ENCODE peak calls at places on chromosomes 12 and 14, in eight cellular contexts. G, A, E, S, L, T, V and M are unnamed samples.

GRCh38 chr12:105033851-105034250 is 47.7 kb downstream of the NOPCHAP1 start:
- DNase-seq in V (no peak), G (no peak), A (no peak), T (no peak), E (no peak), S (no peak), L (no peak), M (no peak)

GRCh38 chr12:2288471-2288870 is 235.7 kb downstream of the CACNA1C start:
- DNase-seq in S (peak), L (no peak), T (no peak), V (no peak), G (no peak), A (no peak), E (no peak), M (no peak)

GRCh38 chr12:69501154-69501895 is 31.1 kb downstream of the FRS2 start:
- DNase-seq in E (no peak), A (no peak), S (no peak), T (peak), V (no peak), G (no peak), L (no peak), M (no peak)

GRCh38 chr12:117390866-117391265 is 29.4 kb upstream of the NOS1 start:
- DNase-seq in L (no peak), A (no peak), V (no peak), S (no peak), T (no peak), E (no peak), G (no peak), M (no peak)

GRCh38 chr14:53193193-53193592 is 40.1 kb upstream of the DDHD1 start:
- DNase-seq in E (no peak), G (no peak), S (no peak), T (peak), V (no peak), A (no peak), L (no peak), M (no peak)

GRCh38 chr14:68637106-68638021 is 155.5 kb downstream of the ZFP36L1 start:
- DNase-seq in A (no peak), V (no peak), G (no peak), S (peak), E (no peak), L (peak), T (peak), M (no peak)

GRCh38 chr14:41482861-41483260 is 123.8 kb upstream of the LRFN5 start:
- DNase-seq in S (no peak), G (no peak), T (no peak), L (no peak), A (no peak), V (no peak), E (no peak), M (no peak)

GRCh38 chr12:28767836-28768348 is 381.2 kb upstream of the FAR2 start:
- DNase-seq in G (no peak), T (peak), S (no peak), A (no peak), V (no peak), E (no peak), L (no peak), M (no peak)

GRCh38 chr12:45369065-45369464 is 153.2 kb downstream of the ANO6 start:
- DNase-seq in G (no peak), T (peak), A (no peak), S (no peak), L (no peak), V (no peak), E (no peak), M (no peak)

GRCh38 chr12:91781114-91781513 is 364.5 kb downstream of the BTG1 start:
- DNase-seq in L (no peak), V (no peak), S (no peak), E (no peak), A (no peak), T (peak), G (no peak), M (no peak)

GRCh38 chr12:21985155-21985554 is 43.9 kb upstream of the ABCC9 start:
- DNase-seq in G (no peak), L (no peak), S (no peak), V (no peak), A (no peak), T (no peak), E (no peak), M (no peak)